ENCODE peak calls at places on chromosomes 11 and 22, in four cellular contexts. F is PC-3, Z is neural progenitor cell, L is MM.1S. E is an unnamed sample.

GRCh38 chr11:84316866-84317560 is 1030.8 kb upstream of the CCDC90B start:
- DNase-seq in Z (peak; percentile 37), L (no peak), F (peak; percentile 15), E (peak; percentile 15)

GRCh38 chr22:18031670-18032454 is 7.5 kb upstream of the MICAL3 start:
- DNase-seq in F (peak; percentile 95), L (no peak), Z (no peak), E (no peak)

GRCh38 chr11:94786264-94787126 is 18.3 kb downstream of the AMOTL1 start:
- DNase-seq in L (peak; percentile 15), F (peak; percentile 75), Z (peak; percentile 34), E (peak; percentile 69)

GRCh38 chr22:39534591-39535301 is 2.2 kb upstream of the RPS19BP1 start:
- DNase-seq in Z (peak; percentile 94), F (peak; percentile 71), L (peak; percentile 78), E (peak; percentile 95)

GRCh38 chr11:103545551-103545950 is 436.3 kb downstream of the DYNC2H1 start:
- DNase-seq in Z (no peak), L (no peak), F (no peak), E (no peak)

GRCh38 chr11:22037505-22037904 is 155.4 kb upstream of the ANO5 start:
- DNase-seq in L (no peak), F (no peak), Z (peak; percentile 3), E (peak; percentile 11)

GRCh38 chr11:46895821-46896220 is 22.5 kb downstream of the LRP4 start:
- DNase-seq in F (no peak), Z (no peak), L (no peak), E (no peak)

GRCh38 chr11:106156290-106156937 is 79.0 kb downstream of the AASDHPPT start:
- DNase-seq in F (peak; percentile 76), L (peak; percentile 50), Z (peak; percentile 49), E (peak; percentile 72)

GRCh38 chr11:12723410-12724297 is 49.4 kb downstream of the TEAD1 start:
- DNase-seq in L (no peak), Z (no peak), F (peak; percentile 96), E (peak; percentile 85)

GRCh38 chr22:47196881-47197701 is 434.6 kb downstream of the TBC1D22A start:
- DNase-seq in F (no peak), L (no peak), Z (no peak), E (no peak)

GRCh38 chr11:62125881-62126280 is 2.1 kb downstream of the INCENP start:
- DNase-seq in L (no peak), F (no peak), Z (peak; percentile 31), E (no peak)

GRCh38 chr11:79352304-79352703 is 88.5 kb downstream of the TENM4 start:
- DNase-seq in Z (no peak), F (no peak), L (no peak), E (no peak)

GRCh38 chr11:55732936-55733335 is 40.3 kb upstream of the OR5D13 start:
- DNase-seq in L (no peak), F (no peak), Z (no peak), E (no peak)

GRCh38 chr11:13358871-13359270 is 81.3 kb downstream of the BMAL1 start:
- DNase-seq in L (no peak), F (no peak), Z (no peak), E (no peak)

DNA sequence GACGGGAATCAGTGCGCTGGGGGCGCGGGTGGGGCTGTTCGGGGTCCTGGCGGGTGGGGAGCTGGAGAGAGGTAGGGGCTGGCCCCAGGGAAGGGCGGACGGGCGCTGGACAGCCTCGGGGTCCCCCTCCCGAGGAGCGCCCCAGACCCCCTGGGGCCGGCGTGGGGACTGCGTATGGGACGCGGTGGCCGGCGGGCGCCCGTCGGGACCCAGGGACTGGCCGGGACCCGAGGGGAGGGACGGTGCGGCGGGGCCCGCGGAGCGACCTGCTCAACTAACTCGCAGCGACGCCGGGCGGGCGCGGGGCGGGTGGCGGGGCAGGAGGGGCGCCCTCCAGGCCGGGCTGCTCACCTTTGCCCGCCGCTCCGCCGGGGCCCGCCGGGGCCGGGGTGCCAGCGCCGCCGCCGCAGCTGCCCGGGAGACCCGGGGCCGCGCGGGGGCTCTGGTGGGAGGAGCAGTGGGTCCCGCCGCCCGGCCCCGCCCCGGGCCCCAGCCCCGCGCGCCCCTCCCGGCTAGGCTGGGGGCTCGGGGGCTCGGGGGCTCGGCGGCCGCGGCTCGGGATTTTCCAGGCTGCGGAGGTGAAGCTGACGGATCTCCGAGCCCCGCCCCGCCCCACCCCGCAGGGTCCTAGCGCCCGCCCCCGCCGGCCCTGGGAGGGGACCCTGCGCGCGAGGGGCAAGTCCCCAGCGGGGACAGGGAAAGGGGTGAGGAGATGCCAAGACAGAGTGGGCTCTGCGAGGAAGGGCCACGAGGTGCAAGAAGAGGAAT is 12.3 kb downstream of the STARD10 start:
- DNase-seq in Z (peak; percentile 70), F (peak; percentile 28), L (peak; percentile 37), E (peak; percentile 66)
- TF ChIP-seq EZH2 in Z (peak; percentile 34), F (no peak), L (no peak), E (no peak)

GRCh38 chr11:462107-462890 is 12.2 kb downstream of the PTDSS2 start:
- DNase-seq in Z (no peak), L (no peak), F (no peak), E (no peak)
- H4K20me1 ChIP-seq in Z (peaks cover 5% of the 10 kb centered on the region), L (no peaks in the 10 kb centered on the region), F (no peaks in the 10 kb centered on the region), E (peaks cover 13% of the 10 kb centered on the region)

GRCh38 chr11:118618115-118618990 is 10.9 kb downstream of the PHLDB1 start:
- DNase-seq in L (no peak), F (peak; percentile 36), Z (peak; percentile 14), E (no peak)
- H3F3A ChIP-seq in L (no peaks in the 10 kb centered on the region), F (no peaks in the 10 kb centered on the region), Z (peaks cover 30% of the 10 kb centered on the region), E (peaks cover 15% of the 10 kb centered on the region)

GRCh38 chr11:26993965-26994446 is at the start of gene FIBIN:
- DNase-seq in F (no peak), Z (peak; percentile 35), L (no peak), E (peak; percentile 57)
- TF ChIP-seq EZH2 in F (no peak), Z (no peak), L (no peak), E (no peak)

GRCh38 chr22:29375436-29376076 is 12.8 kb downstream of the AP1B1 start:
- DNase-seq in Z (no peak), F (no peak), L (no peak), E (no peak)
- H4K20me1 ChIP-seq in Z (peaks cover 22% of the 10 kb centered on the region), F (no peaks in the 10 kb centered on the region), L (no peaks in the 10 kb centered on the region), E (peaks cover 3% of the 10 kb centered on the region)

GRCh38 chr11:43573233-43573632 is 107.3 kb upstream of the HSD17B12 start:
- DNase-seq in Z (peak; percentile 79), L (peak; percentile 43), F (peak; percentile 43), E (peak; percentile 82)
- H3F3A ChIP-seq in Z (peaks cover 16% of the 10 kb centered on the region), L (no peaks in the 10 kb centered on the region), F (no peaks in the 10 kb centered on the region), E (peaks cover 6% of the 10 kb centered on the region)

GRCh38 chr11:14971865-14972580 is at the start of gene CALCA:
- DNase-seq in Z (peak; percentile 57), F (no peak), L (no peak), E (peak; percentile 61)
- TF ChIP-seq EZH2 in Z (peak; percentile 95), F (no peak), L (no peak), E (peak; percentile 75)

GRCh38 chr22:20533095-20533878 is 25.9 kb downstream of the MED15 start:
- DNase-seq in Z (no peak), L (no peak), F (no peak), E (no peak)

GRCh38 chr22:20531154-20531403 is 23.7 kb downstream of the MED15 start:
- DNase-seq in F (no peak), Z (no peak), L (no peak), E (no peak)

GRCh38 chr22:20531404-20532181 is 24.2 kb downstream of the MED15 start:
- DNase-seq in Z (peak; percentile 70), F (peak; percentile 91), L (no peak), E (peak; percentile 68)

GRCh38 chr22:20533879-20534265 is 26.5 kb downstream of the MED15 start:
- DNase-seq in Z (no peak), L (no peak), F (no peak), E (no peak)

DNA sequence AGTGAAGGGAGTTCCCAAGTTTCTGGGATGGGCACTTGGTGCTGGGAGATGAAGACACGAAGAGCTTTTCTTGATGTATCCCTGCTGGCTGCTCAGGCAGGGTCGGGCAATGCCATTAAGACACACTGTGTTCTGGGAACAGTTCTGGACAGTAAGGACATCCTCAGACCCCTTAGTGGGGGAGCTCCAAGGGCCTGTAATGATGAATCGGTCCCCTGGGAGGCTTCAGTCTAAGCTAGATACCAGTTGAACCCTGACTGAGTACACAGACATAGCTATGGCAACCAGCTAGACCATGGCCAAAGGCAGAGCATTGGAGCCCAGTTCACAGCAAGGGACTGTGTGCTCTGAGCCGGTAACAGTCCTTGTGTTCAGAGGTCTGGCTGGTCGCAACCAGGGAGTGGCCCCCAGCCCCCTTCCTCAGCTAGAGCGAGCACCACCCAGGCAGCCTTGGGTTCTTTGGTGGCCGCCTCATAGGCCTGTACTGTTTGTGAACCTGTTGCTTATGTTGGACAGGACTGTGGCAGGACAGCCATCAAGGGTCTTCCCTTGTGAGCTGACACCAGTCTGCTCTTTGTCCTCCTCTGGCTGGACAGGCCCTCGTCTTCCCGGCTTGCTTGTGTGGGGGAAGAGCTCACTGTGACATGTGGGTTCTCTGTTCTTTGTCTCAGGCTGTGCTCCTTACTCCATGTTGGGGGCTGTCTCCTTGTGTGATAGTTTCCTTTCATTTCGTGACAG is 25.0 kb downstream of the MED15 start:
- DNase-seq in F (no peak), Z (peak; percentile 37), L (no peak), E (no peak)
- H4K20me1 ChIP-seq in F (no peaks in the 10 kb centered on the region), Z (peaks cover 38% of the 10 kb centered on the region), L (peaks cover 20% of the 10 kb centered on the region), E (peaks cover 11% of the 10 kb centered on the region)

DNA sequence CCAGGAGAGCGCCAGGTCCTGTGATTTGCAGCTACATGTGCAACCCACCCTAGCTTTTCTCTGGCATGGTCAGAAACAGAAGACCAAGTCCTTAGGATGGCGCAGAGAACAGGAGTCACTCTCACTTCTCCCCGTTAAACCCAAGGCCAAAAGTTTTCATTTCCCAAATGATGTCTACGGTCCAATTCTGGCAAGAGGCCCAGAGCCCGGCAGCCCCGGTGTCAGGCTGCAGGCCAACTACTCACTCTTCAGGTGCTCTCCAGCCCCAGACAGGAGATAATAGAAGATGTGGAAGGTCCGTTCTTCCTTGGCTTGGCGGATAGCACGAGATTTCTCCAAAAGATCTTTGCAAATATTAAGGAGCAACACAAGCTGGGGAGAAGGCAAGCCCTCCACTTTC is 67.2 kb downstream of the MYH9 start:
- DNase-seq in Z (no peak), L (no peak), F (no peak), E (no peak)
- H3F3A ChIP-seq in Z (no peaks in the 10 kb centered on the region), L (peaks cover 12% of the 10 kb centered on the region), F (peaks cover 4% of the 10 kb centered on the region), E (peaks cover 3% of the 10 kb centered on the region)